ENCODE peak calls at places on chromosomes 2 and 18, in eight cellular contexts. V, N, L, K, B, Y, F and H are unnamed samples. For H3K9me3 and H3K4me1, the result is how much of the 10 kb centered on the place peaks cover.

GRCh38 chr2:201580486-201580885 is 62.8 kb downstream of the TMEM237 start:
- DNase-seq in V (no peak), N (peak), L (no peak), K (no peak), B (no peak), Y (no peak), F (no peak), H (no peak)

GRCh38 chr2:173427887-173428683 is 73.4 kb downstream of the CDCA7 start:
- DNase-seq in V (no peak), N (peak), L (peak), K (no peak), B (no peak), Y (no peak), F (no peak), H (no peak)

GRCh38 chr18:73752546-73752945 is 395.1 kb downstream of the FBXO15 start:
- DNase-seq in V (no peak), N (peak), L (no peak), K (no peak), B (no peak), Y (no peak), F (no peak), H (no peak)

GRCh38 chr2:129277611-129278010 is 701.9 kb upstream of the RAB6C start:
- DNase-seq in V (no peak), N (no peak), L (no peak), K (no peak), B (no peak), Y (no peak), F (no peak), H (no peak)

GRCh38 chr2:128754246-128754724 is 435.6 kb upstream of the HS6ST1 start:
- DNase-seq in V (no peak), N (peak), L (peak), K (no peak), B (no peak), Y (no peak), F (no peak), H (no peak)

GRCh38 chr18:54883816-54884604 is 55.7 kb downstream of the RAB27B start:
- DNase-seq in V (no peak), N (peak), L (no peak), K (no peak), B (no peak), Y (no peak), F (no peak), H (no peak)

GRCh38 chr2:172556284-172557033 is 569 bp downstream of the PDK1 start:
- DNase-seq in V (peak), N (peak), L (peak), K (peak), B (peak), Y (peak), F (peak), H (peak)

GRCh38 chr2:106863387-106863786 is 22.6 kb downstream of the ST6GAL2 start:
- DNase-seq in V (no peak), N (no peak), L (peak), K (no peak), B (no peak), Y (no peak), F (no peak), H (peak)

GRCh38 chr2:192286093-192286701 is 91.5 kb upstream of the TMEFF2 start:
- DNase-seq in V (no peak), N (peak), L (peak), K (no peak), B (no peak), Y (no peak), F (no peak), H (no peak)

GRCh38 chr18:56162871-56163270 is 475.5 kb downstream of the TXNL1 start:
- DNase-seq in V (no peak), N (peak), L (no peak), K (no peak), B (no peak), Y (no peak), F (no peak), H (no peak)

GRCh38 chr18:56165601-56166355 is 472.6 kb downstream of the TXNL1 start:
- DNase-seq in V (no peak), N (no peak), L (no peak), K (no peak), B (no peak), Y (no peak), F (no peak), H (no peak)

GRCh38 chr18:56158676-56159075 is 479.7 kb downstream of the TXNL1 start:
- DNase-seq in V (no peak), N (no peak), L (no peak), K (no peak), B (no peak), Y (no peak), F (no peak), H (no peak)

GRCh38 chr18:56161604-56162003 is 476.8 kb downstream of the TXNL1 start:
- DNase-seq in V (no peak), N (no peak), L (no peak), K (no peak), B (no peak), Y (no peak), F (no peak), H (no peak)

GRCh38 chr18:56162316-56162715 is 476.1 kb downstream of the TXNL1 start:
- DNase-seq in V (no peak), N (no peak), L (no peak), K (no peak), B (no peak), Y (no peak), F (no peak), H (no peak)
- H3K9me3 ChIP-seq in V (under half), N (under half), L (under half), K (under half), B (under half), Y (under half), F (under half), H (under half)

DNA sequence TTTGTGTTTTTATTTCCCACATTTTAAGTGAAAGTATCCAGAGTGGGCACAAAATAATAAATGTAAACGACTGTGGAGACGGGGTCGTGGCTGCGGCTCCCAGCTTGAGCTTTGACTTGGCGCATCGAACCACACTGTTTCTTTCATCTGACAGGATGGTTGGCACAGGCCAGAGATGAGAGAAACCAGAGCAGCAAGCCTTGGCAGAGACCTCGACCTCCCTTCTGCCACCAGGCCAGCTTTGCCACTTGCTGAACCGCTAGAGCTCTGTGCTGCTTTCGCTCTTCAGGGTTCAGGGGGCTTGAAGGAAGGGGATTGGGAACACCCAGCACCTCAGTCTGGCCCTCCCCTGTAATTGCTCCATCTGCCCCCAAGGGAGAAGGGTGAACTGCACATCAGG is 22.7 kb downstream of the POU3F3 start:
- DNase-seq in V (no peak), N (no peak), L (no peak), K (no peak), B (no peak), Y (no peak), F (no peak), H (no peak)
- H3K4me1 ChIP-seq in V (under half), N (under half), L (under half), K (under half), B (under half), Y (under half), F (under half), H (under half)

GRCh38 chr18:61569176-61569892 is 236.1 kb downstream of the CDH20 start:
- DNase-seq in V (no peak), N (peak), L (no peak), K (no peak), B (no peak), Y (no peak), F (no peak), H (no peak)
- H3K27ac ChIP-seq in V (no peak), N (peak), L (no peak), K (no peak), B (no peak), Y (no peak), F (no peak), H (no peak)

DNA sequence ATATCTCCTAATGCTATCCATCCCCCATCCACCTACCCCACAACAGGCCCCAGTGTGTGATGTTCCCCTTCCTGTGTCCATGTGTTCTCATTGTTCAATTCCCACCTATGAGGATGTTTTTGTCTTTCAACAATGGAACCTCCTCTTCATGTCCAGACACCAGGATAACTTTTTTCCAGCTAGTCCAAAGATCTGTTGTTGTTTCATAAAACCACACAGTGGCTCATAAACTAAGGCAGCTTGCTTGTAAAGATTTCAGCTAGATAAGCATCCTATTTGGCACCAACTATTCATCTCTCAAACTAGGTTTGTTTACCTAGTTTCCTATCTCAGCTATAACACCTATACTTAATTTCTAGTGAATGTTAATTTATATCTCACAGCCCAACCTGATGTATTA is 937.7 kb downstream of the TRIB2 start:
- DNase-seq in V (no peak), N (peak), L (peak), K (no peak), B (no peak), Y (no peak), F (no peak), H (no peak)
- H3K9me3 ChIP-seq in V (under half), N (under half), L (under half), K (under half), B (under half), Y (under half), F (under half), H (half or more)

GRCh38 chr2:145755019-145755837 is 1235.3 kb upstream of the ZEB2 start:
- DNase-seq in V (no peak), N (no peak), L (no peak), K (no peak), B (no peak), Y (no peak), F (no peak), H (no peak)
- H3K4me1 ChIP-seq in V (under half), N (under half), L (under half), K (under half), B (under half), Y (under half), F (under half), H (under half)

DNA sequence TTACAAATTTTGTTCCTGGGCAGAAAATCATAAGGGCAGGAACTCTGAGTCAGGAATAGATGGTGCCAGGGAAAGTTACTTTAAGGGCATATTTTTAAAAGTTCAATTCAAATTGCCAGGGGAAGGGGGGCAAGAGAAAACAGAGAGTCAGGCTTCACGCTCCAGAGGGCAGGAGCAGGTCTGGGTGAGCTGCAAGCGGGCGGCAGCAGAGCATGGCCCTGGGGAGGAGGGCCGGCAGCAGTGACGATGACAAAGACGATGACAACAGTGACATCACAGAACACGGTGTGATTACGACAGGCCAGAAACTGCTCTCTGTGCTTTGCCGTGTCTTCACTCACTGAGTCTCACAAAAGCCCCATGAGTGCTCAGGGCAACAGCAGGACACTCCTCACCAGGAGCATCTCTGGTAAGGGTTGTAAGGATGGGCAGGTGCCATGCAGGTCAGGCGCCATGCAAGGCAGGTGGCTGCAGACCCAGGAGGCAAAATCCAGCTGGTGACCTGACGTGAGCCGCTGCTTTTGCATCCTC is 23.3 kb downstream of the CHST10 start:
- DNase-seq in V (no peak), N (no peak), L (no peak), K (no peak), B (no peak), Y (no peak), F (no peak), H (no peak)
- H3K27ac ChIP-seq in V (no peak), N (no peak), L (no peak), K (no peak), B (peak), Y (no peak), F (no peak), H (no peak)